ENCODE peak calls at places on chromosomes 3 and 15, in seven cellular contexts. O, G, T, K, J, N and B are unnamed samples.
A peak's percentile ranks its signal among the peaks of the same experiment; 100 is the strongest.

GRCh38 chr3:195774917-195775316 is 36.8 kb downstream of the MUC4 start:
- DNase-seq in J (peak; percentile 27), G (peak; percentile 37), T (no peak), K (peak; percentile 64), O (no peak), N (peak; percentile 64), B (peak; percentile 76)

GRCh38 chr15:89171136-89172072 is 50.0 kb downstream of the RLBP1 start:
- DNase-seq in G (peak; percentile 49), N (peak; percentile 77), K (no peak), T (peak; percentile 36), J (peak; percentile 70), O (peak; percentile 24), B (no peak)

GRCh38 chr3:62607287-62608029 is 234.1 kb upstream of the FEZF2 start:
- DNase-seq in T (peak; percentile 28), K (no peak), G (no peak), O (no peak), N (peak; percentile 39), J (no peak), B (peak; percentile 61)

GRCh38 chr15:96158938-96159337 is 171.6 kb upstream of the NR2F2 start:
- DNase-seq in J (no peak), K (no peak), T (no peak), G (no peak), N (no peak), O (no peak), B (no peak)

GRCh38 chr3:194075088-194075615 is 60.8 kb upstream of the HES1 start:
- DNase-seq in N (no peak), T (no peak), J (no peak), G (no peak), O (no peak), K (no peak), B (no peak)

GRCh38 chr3:168671091-168671490 is 575.4 kb upstream of the GOLIM4 start:
- DNase-seq in K (no peak), N (no peak), T (no peak), O (no peak), J (no peak), G (no peak), B (no peak)

GRCh38 chr15:100114526-100114925 is 227.2 kb downstream of the ADAMTS17 start:
- DNase-seq in N (peak; percentile 70), J (no peak), G (no peak), K (no peak), T (peak; percentile 48), O (no peak), B (peak; percentile 71)

GRCh38 chr3:44437800-44438199 is 39.7 kb downstream of the ZNF445 start:
- DNase-seq in K (no peak), O (no peak), N (no peak), J (no peak), G (no peak), T (no peak), B (no peak)

GRCh38 chr15:34013746-34014145 is 25.3 kb downstream of the AVEN start:
- DNase-seq in J (no peak), N (no peak), G (no peak), T (no peak), K (no peak), O (no peak), B (no peak)

GRCh38 chr3:72520690-72521308 is 327.4 kb downstream of the SHQ1 start:
- DNase-seq in K (no peak), O (no peak), J (no peak), N (no peak), T (peak; percentile 89), G (no peak), B (no peak)

GRCh38 chr3:12656193-12656592 is 7.7 kb downstream of the RAF1 start:
- DNase-seq in J (no peak), N (no peak), O (no peak), K (no peak), T (no peak), G (no peak), B (no peak)

GRCh38 chr15:101504866-101505609 is 15.5 kb upstream of the PCSK6 start:
- DNase-seq in T (no peak), O (no peak), G (no peak), N (no peak), K (no peak), J (no peak), B (no peak)

GRCh38 chr15:44381223-44381622 is 46.2 kb upstream of the CTDSPL2 start:
- DNase-seq in K (no peak), O (no peak), N (no peak), J (no peak), G (no peak), T (no peak), B (no peak)

GRCh38 chr3:80785475-80785874 is 976.0 kb downstream of the GBE1 start:
- DNase-seq in T (no peak), J (no peak), O (no peak), K (no peak), G (no peak), N (peak; percentile 19), B (no peak)

GRCh38 chr15:29969587-29970401 is 113.0 kb upstream of the GOLGA8J start:
- DNase-seq in T (no peak), J (no peak), O (no peak), G (no peak), N (no peak), K (no peak), B (no peak)

GRCh38 chr3:42032693-42033349 is 58.3 kb upstream of the TRAK1 start:
- DNase-seq in G (peak; percentile 35), O (no peak), N (peak; percentile 91), K (peak; percentile 78), J (no peak), T (peak; percentile 98), B (peak; percentile 74)

GRCh38 chr3:38281895-38282686 is at the start of gene SLC22A14:
- DNase-seq in O (no peak), T (no peak), N (peak; percentile 16), G (no peak), J (peak; percentile 13), K (no peak), B (no peak)

GRCh38 chr3:14373753-14374376 is 28.5 kb upstream of the SLC6A6 start:
- DNase-seq in J (no peak), N (no peak), G (no peak), K (no peak), O (no peak), T (no peak), B (no peak)

GRCh38 chr3:135155228-135155627 is 360.2 kb downstream of the EPHB1 start:
- DNase-seq in J (no peak), N (no peak), G (no peak), K (no peak), O (no peak), T (no peak), B (no peak)

GRCh38 chr15:66240240-66240842 is 13.2 kb downstream of the MEGF11 start:
- DNase-seq in N (no peak), O (no peak), G (no peak), J (no peak), T (no peak), K (no peak), B (no peak)

GRCh38 chr3:169542347-169542751 is 121.2 kb downstream of the MECOM start:
- DNase-seq in N (no peak), O (no peak), T (no peak), G (no peak), J (no peak), K (no peak), B (no peak)

DNA sequence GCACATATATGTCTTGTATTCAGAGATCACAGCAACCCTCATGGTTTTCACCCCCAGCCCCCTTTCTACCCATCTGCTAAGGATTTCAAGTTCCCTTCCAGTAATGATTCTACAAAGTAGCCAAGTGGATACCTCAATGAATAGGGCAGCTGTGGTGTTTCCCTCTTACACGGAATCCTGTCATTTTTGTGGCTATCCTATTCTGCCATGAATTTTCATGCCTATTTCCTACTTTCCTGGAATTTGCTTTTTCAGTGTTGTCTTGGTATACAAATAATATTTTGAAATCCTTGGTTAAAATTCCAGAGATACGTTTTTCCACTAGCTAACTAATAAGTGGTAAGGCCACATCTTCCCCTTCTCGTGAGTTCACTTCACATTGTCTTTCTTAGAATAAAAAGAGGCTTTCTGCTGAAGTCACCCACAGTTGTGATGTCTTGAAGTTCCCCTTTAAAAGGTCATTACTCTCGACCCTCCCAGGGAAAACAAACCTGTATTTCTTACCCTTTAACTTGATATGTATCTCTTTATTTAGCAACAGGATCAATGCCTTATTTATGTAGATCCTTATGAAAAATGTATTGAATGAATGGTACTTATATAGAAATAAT is 7.5 kb downstream of the ADPRH start:
- DNase-seq in N (no peak), O (no peak), G (no peak), T (no peak), K (no peak), J (no peak), B (no peak)
- H3K27ac ChIP-seq in N (no peak overlapping the region), O (no peak overlapping the region), G (no peak overlapping the region), T (no peak overlapping the region), K (no peak overlapping the region), J (no peak overlapping the region), B (no peak overlapping the region)

GRCh38 chr3:171306631-171307030 is 153.6 kb downstream of the TNIK start:
- DNase-seq in G (peak; percentile 40), J (no peak), T (peak; percentile 99), K (peak; percentile 51), O (no peak), N (no peak), B (peak; percentile 89)
- H3K4me3 ChIP-seq in G (no peak overlapping the region), J (no peak overlapping the region), T (no peak overlapping the region), K (no peak overlapping the region), O (no peak overlapping the region), N (no peak overlapping the region), B (no peak overlapping the region)

DNA sequence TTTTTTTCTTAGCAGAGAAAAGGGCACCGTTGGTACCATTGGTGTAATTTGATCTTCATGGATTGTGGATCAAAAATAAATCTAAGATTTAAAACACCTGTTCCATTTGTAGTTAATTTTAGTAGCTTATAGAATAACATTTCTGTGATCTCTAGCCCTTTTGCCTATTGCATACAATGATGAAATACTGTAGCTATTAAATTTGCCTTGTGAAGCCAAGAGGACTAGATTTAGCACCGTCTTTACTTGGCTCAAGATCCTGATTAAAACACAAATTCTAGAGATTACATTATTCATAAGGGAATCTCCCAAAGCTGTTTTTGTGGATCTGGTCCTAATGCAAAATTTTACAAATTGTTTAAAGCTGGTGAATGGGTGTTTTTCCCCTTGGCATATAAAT is 8.2 kb downstream of the TBC1D23 start:
- DNase-seq in G (no peak), N (no peak), J (no peak), K (no peak), T (peak; percentile 27), O (no peak), B (no peak)
- H3K4me1 ChIP-seq in G (peaks cover 34% of the 10 kb centered on the region), N (peaks cover 4% of the 10 kb centered on the region), J (no peaks in the 10 kb centered on the region), K (peaks cover 2% of the 10 kb centered on the region), T (peaks cover 5% of the 10 kb centered on the region), O (peaks cover 16% of the 10 kb centered on the region), B (no peaks in the 10 kb centered on the region)

DNA sequence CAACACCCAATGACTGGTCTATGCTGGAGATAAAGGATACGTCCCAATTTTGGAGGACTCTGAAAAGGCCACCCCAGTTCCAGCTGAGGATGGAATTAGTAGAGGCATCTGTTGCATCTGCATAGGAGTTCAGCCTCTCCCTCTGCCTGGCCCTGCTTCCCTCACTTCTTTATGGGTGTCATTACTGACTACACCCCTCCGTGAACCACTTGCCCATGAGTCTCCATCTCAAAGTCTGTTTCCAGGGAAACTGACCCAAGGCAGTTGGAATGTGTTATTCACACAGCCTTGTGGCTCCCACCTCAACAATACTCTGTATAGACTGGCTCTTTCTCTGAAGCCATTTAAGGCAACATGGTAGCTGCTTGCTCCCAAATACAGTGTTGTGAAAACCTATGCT is 21.4 kb upstream of the PCOLCE2 start:
- DNase-seq in J (no peak), N (no peak), T (no peak), O (no peak), K (no peak), G (no peak), B (no peak)
- H3K27ac ChIP-seq in J (no peak overlapping the region), N (no peak overlapping the region), T (no peak overlapping the region), O (no peak overlapping the region), K (no peak overlapping the region), G (no peak overlapping the region), B (peak overlapping the region; percentile 28)